ENCODE peak calls at places on chromosome 19, in ten cellular contexts. One of them, this sample, is unnamed. For H3K9me3 and H3K27me3, the result is how much of the 10 kb centered on the place peaks cover.

GRCh38 chr19:4301590-4302237 is 475 bp downstream of the TMIGD2 start:
- DNase-seq in mammary epithelial cell: no peak
- DNase-seq in breast epithelium: no peak
- DNase-seq in endothelial cell of umbilical vein: no peak
- DNase-seq in CD8-positive, alpha-beta T cell: no peak
- DNase-seq in upper lobe of left lung: no peak
- DNase-seq in IMR-90: no peak
- DNase-seq in K562: no peak
- DNase-seq in transverse colon: no peak
- DNase-seq in body of pancreas: no peak
- DNase-seq in this sample: no peak

GRCh38 chr19:3710265-3710812 is 2.2 kb downstream of the TJP3 start:
- DNase-seq in endothelial cell of umbilical vein: no peak
- DNase-seq in body of pancreas: peak
- DNase-seq in transverse colon: peak
- DNase-seq in CD8-positive, alpha-beta T cell: no peak
- DNase-seq in upper lobe of left lung: peak
- DNase-seq in IMR-90: peak
- DNase-seq in mammary epithelial cell: peak
- DNase-seq in K562: peak
- DNase-seq in breast epithelium: peak
- DNase-seq in this sample: no peak

GRCh38 chr19:35240322-35240721 is 8.5 kb upstream of the LSR start:
- DNase-seq in breast epithelium: no peak
- DNase-seq in body of pancreas: no peak
- DNase-seq in CD8-positive, alpha-beta T cell: peak
- DNase-seq in K562: no peak
- DNase-seq in transverse colon: peak
- DNase-seq in mammary epithelial cell: no peak
- DNase-seq in IMR-90: no peak
- DNase-seq in endothelial cell of umbilical vein: no peak
- DNase-seq in upper lobe of left lung: no peak
- DNase-seq in this sample: no peak

GRCh38 chr19:7645159-7645558 is 8.2 kb downstream of the STXBP2 start:
- DNase-seq in CD8-positive, alpha-beta T cell: no peak
- DNase-seq in IMR-90: no peak
- DNase-seq in mammary epithelial cell: no peak
- DNase-seq in transverse colon: no peak
- DNase-seq in K562: no peak
- DNase-seq in upper lobe of left lung: peak
- DNase-seq in breast epithelium: no peak
- DNase-seq in body of pancreas: no peak
- DNase-seq in endothelial cell of umbilical vein: no peak
- DNase-seq in this sample: no peak

GRCh38 chr19:16216744-16217670 is 19.3 kb downstream of the AP1M1 start:
- DNase-seq in breast epithelium: no peak
- DNase-seq in upper lobe of left lung: peak
- DNase-seq in mammary epithelial cell: no peak
- DNase-seq in CD8-positive, alpha-beta T cell: peak
- DNase-seq in K562: no peak
- DNase-seq in transverse colon: no peak
- DNase-seq in body of pancreas: no peak
- DNase-seq in IMR-90: no peak
- DNase-seq in endothelial cell of umbilical vein: no peak
- DNase-seq in this sample: no peak

GRCh38 chr19:4326837-4327251 is 11.8 kb downstream of the STAP2 start:
- DNase-seq in upper lobe of left lung: peak
- DNase-seq in body of pancreas: no peak
- DNase-seq in IMR-90: no peak
- DNase-seq in transverse colon: no peak
- DNase-seq in endothelial cell of umbilical vein: no peak
- DNase-seq in breast epithelium: no peak
- DNase-seq in CD8-positive, alpha-beta T cell: no peak
- DNase-seq in K562: peak
- DNase-seq in mammary epithelial cell: no peak
- DNase-seq in this sample: peak

GRCh38 chr19:42255766-42256750 is 1.1 kb upstream of the ERF start:
- DNase-seq in breast epithelium: peak
- DNase-seq in IMR-90: peak
- DNase-seq in body of pancreas: peak
- DNase-seq in K562: no peak
- DNase-seq in mammary epithelial cell: no peak
- DNase-seq in CD8-positive, alpha-beta T cell: no peak
- DNase-seq in endothelial cell of umbilical vein: peak
- DNase-seq in upper lobe of left lung: peak
- DNase-seq in transverse colon: no peak
- DNase-seq in this sample: no peak

GRCh38 chr19:30870861-30871260 is 478.4 kb downstream of the TSHZ3 start:
- DNase-seq in K562: no peak
- DNase-seq in upper lobe of left lung: no peak
- DNase-seq in breast epithelium: no peak
- DNase-seq in endothelial cell of umbilical vein: no peak
- DNase-seq in transverse colon: no peak
- DNase-seq in mammary epithelial cell: no peak
- DNase-seq in IMR-90: peak
- DNase-seq in CD8-positive, alpha-beta T cell: no peak
- DNase-seq in body of pancreas: no peak
- DNase-seq in this sample: no peak

GRCh38 chr19:33374406-33374703 is 846 bp downstream of the CEBPG start:
- DNase-seq in endothelial cell of umbilical vein: no peak
- DNase-seq in breast epithelium: no peak
- DNase-seq in transverse colon: no peak
- DNase-seq in IMR-90: peak
- DNase-seq in upper lobe of left lung: peak
- DNase-seq in mammary epithelial cell: peak
- DNase-seq in body of pancreas: peak
- DNase-seq in CD8-positive, alpha-beta T cell: peak
- DNase-seq in K562: no peak
- DNase-seq in this sample: no peak

GRCh38 chr19:1514295-1514661 is 1.5 kb upstream of the ADAMTSL5 start:
- DNase-seq in IMR-90: no peak
- DNase-seq in K562: no peak
- DNase-seq in endothelial cell of umbilical vein: no peak
- DNase-seq in body of pancreas: no peak
- DNase-seq in breast epithelium: no peak
- DNase-seq in mammary epithelial cell: no peak
- DNase-seq in transverse colon: no peak
- DNase-seq in upper lobe of left lung: no peak
- DNase-seq in CD8-positive, alpha-beta T cell: no peak
- DNase-seq in this sample: no peak

DNA sequence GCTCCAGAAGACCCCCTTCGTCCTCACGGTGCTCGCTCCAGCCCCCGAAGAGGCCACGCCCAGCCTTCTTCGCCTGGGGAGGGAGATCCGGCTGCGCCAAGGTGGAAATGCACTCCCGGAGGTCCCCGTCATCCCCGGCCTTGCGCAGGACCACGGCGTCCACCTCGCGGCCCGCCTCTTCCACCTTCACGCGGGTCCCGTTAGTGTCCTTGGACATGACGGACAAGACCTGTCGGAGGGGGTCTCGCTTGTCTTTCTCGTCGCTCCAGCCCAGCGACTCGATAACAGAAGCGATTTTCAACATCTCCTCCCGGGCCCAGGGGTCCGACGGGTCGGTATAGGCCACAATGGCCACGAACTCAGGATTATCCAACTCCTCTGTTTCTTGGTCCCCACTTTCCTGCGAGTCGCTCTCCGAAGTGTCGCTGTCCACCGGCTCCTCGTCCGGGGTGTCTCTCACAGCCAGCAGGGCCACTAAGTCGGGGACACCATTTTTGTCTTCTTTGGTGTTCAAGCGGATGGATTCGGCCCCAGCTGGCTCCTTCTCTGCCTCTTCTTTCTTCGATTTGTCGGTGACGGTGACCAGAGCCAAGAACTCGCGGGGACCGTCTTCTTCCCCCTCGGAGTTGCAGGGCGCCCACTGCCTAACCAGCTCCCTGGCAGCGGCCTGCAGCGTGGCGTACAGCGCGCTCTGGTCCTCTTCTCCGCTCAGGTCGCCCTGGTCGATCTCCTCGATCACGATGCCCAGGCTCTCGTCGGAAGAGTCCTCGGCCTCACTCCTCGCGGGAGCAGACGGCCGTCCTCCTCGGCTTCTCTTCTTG is 1.3 kb downstream of the PNMA8B start:
- DNase-seq in body of pancreas: no peak
- DNase-seq in K562: no peak
- DNase-seq in mammary epithelial cell: no peak
- DNase-seq in upper lobe of left lung: peak
- DNase-seq in endothelial cell of umbilical vein: no peak
- DNase-seq in breast epithelium: no peak
- DNase-seq in CD8-positive, alpha-beta T cell: no peak
- DNase-seq in IMR-90: no peak
- DNase-seq in transverse colon: no peak
- DNase-seq in this sample: no peak
- H3K4me3 ChIP-seq in body of pancreas: no peak
- H3K4me3 ChIP-seq in K562: no peak
- H3K4me3 ChIP-seq in mammary epithelial cell: no peak
- H3K4me3 ChIP-seq in upper lobe of left lung: peak
- H3K4me3 ChIP-seq in endothelial cell of umbilical vein: no peak
- H3K4me3 ChIP-seq in breast epithelium: peak
- H3K4me3 ChIP-seq in CD8-positive, alpha-beta T cell: peak
- H3K4me3 ChIP-seq in IMR-90: no peak
- H3K4me3 ChIP-seq in transverse colon: peak
- H3K4me3 ChIP-seq in this sample: peak

GRCh38 chr19:11364296-11364904 is 9.2 kb downstream of the PLPPR2 start:
- DNase-seq in breast epithelium: no peak
- DNase-seq in endothelial cell of umbilical vein: no peak
- DNase-seq in CD8-positive, alpha-beta T cell: no peak
- DNase-seq in mammary epithelial cell: no peak
- DNase-seq in body of pancreas: no peak
- DNase-seq in upper lobe of left lung: peak
- DNase-seq in K562: peak
- DNase-seq in transverse colon: no peak
- DNase-seq in IMR-90: no peak
- DNase-seq in this sample: no peak

GRCh38 chr19:11364935-11365334 is 9.5 kb upstream of the SWSAP1 start:
- DNase-seq in IMR-90: no peak
- DNase-seq in CD8-positive, alpha-beta T cell: no peak
- DNase-seq in mammary epithelial cell: no peak
- DNase-seq in body of pancreas: no peak
- DNase-seq in upper lobe of left lung: no peak
- DNase-seq in endothelial cell of umbilical vein: no peak
- DNase-seq in K562: peak
- DNase-seq in transverse colon: no peak
- DNase-seq in breast epithelium: no peak
- DNase-seq in this sample: no peak

GRCh38 chr19:11363881-11364280 is 8.6 kb downstream of the PLPPR2 start:
- DNase-seq in transverse colon: no peak
- DNase-seq in endothelial cell of umbilical vein: no peak
- DNase-seq in K562: peak
- DNase-seq in IMR-90: no peak
- DNase-seq in upper lobe of left lung: no peak
- DNase-seq in breast epithelium: no peak
- DNase-seq in mammary epithelial cell: no peak
- DNase-seq in body of pancreas: no peak
- DNase-seq in CD8-positive, alpha-beta T cell: no peak
- DNase-seq in this sample: no peak

GRCh38 chr19:11361771-11362731 is 6.8 kb downstream of the PLPPR2 start:
- DNase-seq in upper lobe of left lung: peak
- DNase-seq in IMR-90: no peak
- DNase-seq in transverse colon: no peak
- DNase-seq in mammary epithelial cell: no peak
- DNase-seq in K562: peak
- DNase-seq in endothelial cell of umbilical vein: no peak
- DNase-seq in body of pancreas: no peak
- DNase-seq in CD8-positive, alpha-beta T cell: no peak
- DNase-seq in breast epithelium: no peak
- DNase-seq in this sample: no peak

GRCh38 chr19:11365557-11366117 is 8.8 kb upstream of the SWSAP1 start:
- DNase-seq in breast epithelium: no peak
- DNase-seq in IMR-90: no peak
- DNase-seq in transverse colon: no peak
- DNase-seq in body of pancreas: no peak
- DNase-seq in mammary epithelial cell: no peak
- DNase-seq in K562: peak
- DNase-seq in CD8-positive, alpha-beta T cell: no peak
- DNase-seq in upper lobe of left lung: no peak
- DNase-seq in endothelial cell of umbilical vein: no peak
- DNase-seq in this sample: no peak
- H3K9me3 ChIP-seq in breast epithelium: under half
- H3K9me3 ChIP-seq in IMR-90: under half
- H3K9me3 ChIP-seq in transverse colon: under half
- H3K9me3 ChIP-seq in body of pancreas: under half
- H3K9me3 ChIP-seq in mammary epithelial cell: under half
- H3K9me3 ChIP-seq in K562: under half
- H3K9me3 ChIP-seq in CD8-positive, alpha-beta T cell: under half
- H3K9me3 ChIP-seq in upper lobe of left lung: under half
- H3K9me3 ChIP-seq in endothelial cell of umbilical vein: under half
- H3K9me3 ChIP-seq in this sample: under half

GRCh38 chr19:6617374-6617773 is 26.4 kb upstream of the CD70 start:
- DNase-seq in breast epithelium: no peak
- DNase-seq in upper lobe of left lung: no peak
- DNase-seq in endothelial cell of umbilical vein: no peak
- DNase-seq in K562: no peak
- DNase-seq in body of pancreas: no peak
- DNase-seq in IMR-90: no peak
- DNase-seq in mammary epithelial cell: no peak
- DNase-seq in CD8-positive, alpha-beta T cell: no peak
- DNase-seq in transverse colon: no peak
- DNase-seq in this sample: no peak
- H3K27me3 ChIP-seq in breast epithelium: under half
- H3K27me3 ChIP-seq in upper lobe of left lung: under half
- H3K27me3 ChIP-seq in endothelial cell of umbilical vein: under half
- H3K27me3 ChIP-seq in K562: under half
- H3K27me3 ChIP-seq in body of pancreas: under half
- H3K27me3 ChIP-seq in IMR-90: under half
- H3K27me3 ChIP-seq in mammary epithelial cell: under half
- H3K27me3 ChIP-seq in CD8-positive, alpha-beta T cell: under half
- H3K27me3 ChIP-seq in transverse colon: under half
- H3K27me3 ChIP-seq in this sample: under half

GRCh38 chr19:17404621-17405249 is 695 bp downstream of the BST2 start:
- DNase-seq in IMR-90: no peak
- DNase-seq in breast epithelium: no peak
- DNase-seq in CD8-positive, alpha-beta T cell: no peak
- DNase-seq in body of pancreas: no peak
- DNase-seq in K562: no peak
- DNase-seq in upper lobe of left lung: no peak
- DNase-seq in transverse colon: no peak
- DNase-seq in mammary epithelial cell: no peak
- DNase-seq in endothelial cell of umbilical vein: no peak
- DNase-seq in this sample: no peak

GRCh38 chr19:17404015-17404414 is 1.4 kb downstream of the BST2 start:
- DNase-seq in K562: peak
- DNase-seq in breast epithelium: no peak
- DNase-seq in endothelial cell of umbilical vein: no peak
- DNase-seq in IMR-90: no peak
- DNase-seq in body of pancreas: no peak
- DNase-seq in upper lobe of left lung: no peak
- DNase-seq in transverse colon: no peak
- DNase-seq in CD8-positive, alpha-beta T cell: no peak
- DNase-seq in mammary epithelial cell: no peak
- DNase-seq in this sample: no peak

GRCh38 chr19:17405250-17406038 is at the start of gene BST2:
- DNase-seq in upper lobe of left lung: peak
- DNase-seq in CD8-positive, alpha-beta T cell: peak
- DNase-seq in mammary epithelial cell: no peak
- DNase-seq in K562: peak
- DNase-seq in IMR-90: peak
- DNase-seq in breast epithelium: peak
- DNase-seq in transverse colon: peak
- DNase-seq in endothelial cell of umbilical vein: peak
- DNase-seq in body of pancreas: peak
- DNase-seq in this sample: no peak

GRCh38 chr19:17406887-17407196 is 1.4 kb upstream of the BST2 start:
- DNase-seq in breast epithelium: no peak
- DNase-seq in upper lobe of left lung: no peak
- DNase-seq in transverse colon: no peak
- DNase-seq in K562: no peak
- DNase-seq in body of pancreas: no peak
- DNase-seq in endothelial cell of umbilical vein: no peak
- DNase-seq in CD8-positive, alpha-beta T cell: no peak
- DNase-seq in mammary epithelial cell: no peak
- DNase-seq in IMR-90: no peak
- DNase-seq in this sample: no peak

GRCh38 chr19:17406039-17406886 is 833 bp upstream of the BST2 start:
- DNase-seq in body of pancreas: no peak
- DNase-seq in mammary epithelial cell: peak
- DNase-seq in endothelial cell of umbilical vein: peak
- DNase-seq in breast epithelium: no peak
- DNase-seq in upper lobe of left lung: no peak
- DNase-seq in transverse colon: peak
- DNase-seq in IMR-90: no peak
- DNase-seq in K562: peak
- DNase-seq in CD8-positive, alpha-beta T cell: no peak
- DNase-seq in this sample: no peak
- H3K4me3 ChIP-seq in body of pancreas: no peak
- H3K4me3 ChIP-seq in mammary epithelial cell: no peak
- H3K4me3 ChIP-seq in endothelial cell of umbilical vein: no peak
- H3K4me3 ChIP-seq in breast epithelium: peak
- H3K4me3 ChIP-seq in upper lobe of left lung: peak
- H3K4me3 ChIP-seq in transverse colon: peak
- H3K4me3 ChIP-seq in IMR-90: no peak
- H3K4me3 ChIP-seq in K562: peak
- H3K4me3 ChIP-seq in CD8-positive, alpha-beta T cell: peak
- H3K4me3 ChIP-seq in this sample: no peak